ENCODE peak calls at places on chromosome 19, in eight cellular contexts. K is naive thymus-derived CD8-positive, alpha-beta T cell; P is mesendoderm; G is lower leg skin; M is activated CD4-positive, alpha-beta T cell treated with anti-CD3 and anti-CD28 coated beads, Interleukin-2, amount 50 U/mL, for 48 hours; S is IMR-90; L is AG08396; T is stimulated activated CD4-positive, alpha-beta T cell treated with anti-CD3 and anti-CD28 coated beads, Interleukin-4, amount 100 ng/mL, for 1 hour. E is an unnamed sample.
A peak's percentile ranks its signal among the peaks of the same experiment; 100 is the strongest.

GRCh38 chr19:13026478-13026999 is 31.3 kb downstream of the NFIX start:
- DNase-seq in M (no peak), S (peak; percentile 57), P (no peak), K (no peak), T (no peak), G (no peak), L (no peak), E (no peak)

GRCh38 chr19:588093-588742 is 1.5 kb upstream of the HCN2 start:
- DNase-seq in L (peak; percentile 91), T (peak; percentile 71), S (peak; percentile 72), M (peak; percentile 81), K (peak; percentile 64), P (peak; percentile 90), G (peak; percentile 59), E (peak; percentile 55)

GRCh38 chr19:20359933-20360720 is 193.1 kb downstream of the ZNF486 start:
- DNase-seq in T (no peak), S (no peak), L (no peak), M (no peak), P (peak; percentile 79), G (no peak), K (no peak), E (no peak)

GRCh38 chr19:55452381-55453325 is 8.8 kb downstream of the ISOC2 start:
- DNase-seq in T (peak; percentile 33), G (peak; percentile 78), L (peak; percentile 89), S (peak; percentile 79), K (no peak), P (peak; percentile 92), M (peak; percentile 44), E (peak; percentile 20)

GRCh38 chr19:46898731-46899130 is 37.9 kb downstream of the ARHGAP35 start:
- DNase-seq in S (peak; percentile 76), P (no peak), T (no peak), K (no peak), M (no peak), L (peak; percentile 63), G (no peak), E (no peak)

GRCh38 chr19:18733196-18733647 is 49.7 kb downstream of the CRTC1 start:
- DNase-seq in T (no peak), M (no peak), S (peak; percentile 93), P (no peak), K (no peak), L (peak; percentile 91), G (no peak), E (no peak)

GRCh38 chr19:49475995-49476880 is 2.2 kb downstream of the FLT3LG start:
- DNase-seq in S (no peak), P (peak; percentile 93), G (no peak), K (peak; percentile 69), L (peak; percentile 50), M (peak; percentile 90), T (peak; percentile 80), E (peak; percentile 46)

GRCh38 chr19:18773682-18774081 is 17.4 kb downstream of the COMP start:
- DNase-seq in G (no peak), K (no peak), M (no peak), P (no peak), S (no peak), L (no peak), T (no peak), E (no peak)

GRCh38 chr19:9945319-9945966 is 9.1 kb upstream of the OLFM2 start:
- DNase-seq in K (no peak), M (no peak), P (peak; percentile 51), L (peak; percentile 91), S (peak; percentile 100), G (peak; percentile 89), T (no peak), E (no peak)

GRCh38 chr19:55678121-55678671 is 3.2 kb downstream of the EPN1 start:
- DNase-seq in L (no peak), P (no peak), T (no peak), S (no peak), M (no peak), G (no peak), K (no peak), E (no peak)